ENCODE peak calls at places on chromosomes 1 and 21, in seven cellular contexts. T is uterus, A is colonic mucosa, O is GM13976, K is fibroblast of villous mesenchyme, X is neural crest cell, H is AG09319. S is an unnamed sample.

GRCh38 chr21:45209046-45209445 is 78.6 kb downstream of the POFUT2 start:
- DNase-seq in T (no peak), A (no peak), O (peak; percentile 60), K (peak; percentile 84), X (no peak), H (no peak), S (no peak)

GRCh38 chr1:204867666-204868339 is 2.9 kb upstream of the NFASC start:
- DNase-seq in T (no peak), A (no peak), O (no peak), K (no peak), X (no peak), H (no peak), S (no peak)

GRCh38 chr1:23613191-23614126 is 54.2 kb upstream of the ID3 start:
- DNase-seq in T (no peak), A (no peak), O (peak; percentile 61), K (no peak), X (no peak), H (no peak), S (no peak)

GRCh38 chr1:80657048-80657653 is 1143.6 kb upstream of the ADGRL2 start:
- DNase-seq in T (no peak), A (no peak), O (no peak), K (no peak), X (no peak), H (no peak), S (no peak)

GRCh38 chr1:85623061-85623471 is 42.5 kb downstream of the CCN1 start:
- DNase-seq in T (no peak), A (no peak), O (no peak), K (peak; percentile 76), X (no peak), H (peak; percentile 60), S (no peak)

GRCh38 chr1:40076895-40077312 is 20.1 kb downstream of the PPT1 start:
- DNase-seq in T (no peak), A (no peak), O (no peak), K (peak; percentile 97), X (no peak), H (peak; percentile 56), S (no peak)

GRCh38 chr1:64679177-64679576 is 65.7 kb upstream of the RAVER2 start:
- DNase-seq in T (no peak), A (no peak), O (no peak), K (peak; percentile 21), X (no peak), H (no peak), S (no peak)

GRCh38 chr1:225689882-225690459 is 37.0 kb upstream of the ENAH start:
- DNase-seq in T (no peak), A (no peak), O (no peak), K (no peak), X (no peak), H (no peak), S (no peak)

GRCh38 chr1:167328306-167328705 is 107.6 kb downstream of the POU2F1 start:
- DNase-seq in T (no peak), A (no peak), O (no peak), K (no peak), X (no peak), H (no peak), S (no peak)

GRCh38 chr1:91572044-91572443 is 71.4 kb downstream of the CDC7 start:
- DNase-seq in T (no peak), A (no peak), O (peak; percentile 53), K (no peak), X (no peak), H (no peak), S (no peak)

GRCh38 chr1:30816211-30817082 is 58.9 kb upstream of the LAPTM5 start:
- DNase-seq in T (peak; percentile 38), A (peak; percentile 31), O (no peak), K (peak; percentile 93), X (peak; percentile 93), H (no peak), S (peak; percentile 42)

GRCh38 chr1:66351474-66351873 is 182.5 kb upstream of the SGIP1 start:
- DNase-seq in T (no peak), A (no peak), O (no peak), K (peak; percentile 66), X (no peak), H (no peak), S (no peak)

GRCh38 chr1:66353207-66353606 is 180.7 kb upstream of the SGIP1 start:
- DNase-seq in T (no peak), A (no peak), O (no peak), K (no peak), X (peak; percentile 43), H (no peak), S (no peak)

GRCh38 chr1:66350001-66350547 is 183.9 kb upstream of the SGIP1 start:
- DNase-seq in T (no peak), A (no peak), O (no peak), K (peak; percentile 54), X (no peak), H (no peak), S (no peak)

GRCh38 chr1:66352783-66353182 is 181.2 kb upstream of the SGIP1 start:
- DNase-seq in T (no peak), A (no peak), O (no peak), K (no peak), X (no peak), H (no peak), S (no peak)

GRCh38 chr1:66351913-66352312 is 182.0 kb upstream of the SGIP1 start:
- DNase-seq in T (no peak), A (no peak), O (no peak), K (no peak), X (no peak), H (no peak), S (no peak)
- TF ChIP-seq CTCF in T (no peak), A (no peak), O (no peak), K (no peak), X (no peak), H (no peak), S (no peak)

GRCh38 chr1:246506785-246507639 is at the start of gene SMYD3:
- DNase-seq in T (peak; percentile 78), A (peak; percentile 74), O (peak; percentile 94), K (peak; percentile 67), X (peak; percentile 78), H (peak; percentile 37), S (peak; percentile 76)
- TF ChIP-seq CTCF in T (peak; percentile 16), A (no peak), O (peak; percentile 35), K (no peak), X (peak; percentile 27), H (peak; percentile 21), S (peak; percentile 20)

GRCh38 chr1:156889802-156890585 is 3.5 kb upstream of the PEAR1 start:
- DNase-seq in T (peak; percentile 81), A (peak; percentile 84), O (peak; percentile 84), K (peak; percentile 84), X (peak; percentile 89), H (peak; percentile 38), S (peak; percentile 69)
- TF ChIP-seq CTCF in T (peak; percentile 71), A (peak; percentile 77), O (peak; percentile 61), K (peak; percentile 87), X (peak; percentile 85), H (peak; percentile 87), S (peak; percentile 88)

GRCh38 chr1:95039360-95040031 is 33.3 kb downstream of the ALG14 start:
- DNase-seq in T (peak; percentile 63), A (no peak), O (no peak), K (peak; percentile 47), X (no peak), H (no peak), S (no peak)

GRCh38 chr1:95043141-95043980 is 29.4 kb downstream of the ALG14 start:
- DNase-seq in T (peak; percentile 84), A (peak; percentile 86), O (peak; percentile 69), K (peak; percentile 89), X (peak; percentile 82), H (peak; percentile 69), S (peak; percentile 68)

GRCh38 chr1:95040032-95040525 is 32.7 kb downstream of the ALG14 start:
- DNase-seq in T (no peak), A (no peak), O (no peak), K (no peak), X (no peak), H (no peak), S (no peak)

GRCh38 chr1:95042286-95042685 is 30.5 kb downstream of the ALG14 start:
- DNase-seq in T (peak; percentile 52), A (no peak), O (no peak), K (peak; percentile 58), X (no peak), H (no peak), S (no peak)

DNA sequence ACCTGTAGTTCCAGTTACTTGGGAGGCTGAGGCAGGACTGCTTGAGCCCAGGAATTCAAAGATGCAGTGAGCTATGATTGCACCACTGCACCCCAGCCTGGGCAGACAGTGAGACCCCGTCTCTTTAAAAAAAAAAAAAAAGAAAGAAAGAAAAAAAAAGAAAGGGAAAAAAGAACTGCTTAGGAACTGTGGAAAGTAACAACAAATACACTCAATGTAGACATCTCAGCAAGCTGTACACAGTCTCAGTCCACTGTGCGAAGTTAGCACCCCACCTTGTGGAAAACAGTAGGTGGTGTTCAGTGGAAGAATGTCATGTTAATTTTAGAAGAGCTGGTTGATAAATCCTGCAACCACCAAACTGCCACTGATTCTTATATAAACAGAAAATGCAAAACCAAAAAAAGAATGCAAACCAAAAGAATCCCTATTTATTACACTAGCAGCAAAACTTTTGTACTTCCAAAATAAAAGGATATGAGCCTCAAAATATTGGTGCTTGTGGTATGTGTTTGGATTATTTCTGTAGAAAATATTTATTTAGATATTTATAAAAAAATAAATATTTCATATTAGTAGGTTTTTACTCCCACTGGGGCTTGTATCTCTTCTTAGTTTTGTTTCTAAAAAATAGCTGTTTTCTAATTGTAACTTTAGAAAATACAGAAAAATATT is 31.1 kb downstream of the ALG14 start:
- DNase-seq in T (peak; percentile 55), A (peak; percentile 66), O (peak; percentile 36), K (peak; percentile 92), X (peak; percentile 27), H (peak; percentile 66), S (peak; percentile 17)
- TF ChIP-seq CTCF in T (peak; percentile 87), A (peak; percentile 65), O (peak; percentile 36), K (peak; percentile 92), X (peak; percentile 88), H (peak; percentile 79), S (peak; percentile 78)

S was measured in progenitor cell of endocrine pancreas.